ENCODE peak calls at places on chromosomes 16 and 17, in six cellular contexts. K is H1, S is H9, Z is IMR-90, N is neuronal stem cell, M is mesenchymal stem cell. F is an unnamed sample. For H3K9me3, the result is how much of the 10 kb centered on the place peaks cover.

GRCh38 chr17:7060165-7060890 is 16.4 kb upstream of the SLC16A11 start:
- DNase-seq in S (no peak), Z (peak), N (no peak), K (no peak), M (peak), F (no peak)

GRCh38 chr17:1907216-1907631 is 77.4 kb downstream of the RPA1 start:
- DNase-seq in N (no peak), S (no peak), K (no peak), M (no peak), Z (no peak), F (no peak)

GRCh38 chr16:84999200-84999599 is 12.1 kb downstream of the ZDHHC7 start:
- DNase-seq in M (no peak), K (no peak), Z (peak), N (no peak), S (no peak), F (no peak)

GRCh38 chr16:5011637-5012036 is 22.1 kb downstream of the NAGPA start:
- DNase-seq in N (no peak), M (no peak), K (no peak), S (no peak), Z (no peak), F (no peak)

GRCh38 chr17:48236681-48237134 is 129.1 kb downstream of the SNX11 start:
- DNase-seq in M (no peak), N (no peak), S (no peak), Z (peak), K (no peak), F (no peak)

GRCh38 chr16:58013201-58013956 is 12.2 kb downstream of the USB1 start:
- DNase-seq in N (no peak), S (no peak), K (no peak), M (no peak), Z (no peak), F (peak)

GRCh38 chr17:27106347-27106981 is 187.4 kb upstream of the WSB1 start:
- DNase-seq in S (no peak), M (no peak), K (no peak), N (no peak), Z (no peak), F (no peak)

GRCh38 chr17:57685499-57686132 is 59.5 kb downstream of the CCDC182 start:
- DNase-seq in N (no peak), Z (no peak), K (peak), M (no peak), S (no peak), F (peak)

GRCh38 chr17:44123356-44124117 is at the start of gene HDAC5:
- DNase-seq in Z (peak), M (peak), N (peak), K (peak), S (peak), F (peak)

GRCh38 chr17:44121206-44121605 is 2.2 kb downstream of the HDAC5 start:
- DNase-seq in S (peak), M (no peak), N (no peak), Z (no peak), K (no peak), F (no peak)

GRCh38 chr17:44122825-44123355 is 551 bp downstream of the HDAC5 start:
- DNase-seq in N (no peak), M (no peak), S (no peak), K (no peak), Z (no peak), F (no peak)

GRCh38 chr17:44121997-44122824 is 1.2 kb downstream of the HDAC5 start:
- DNase-seq in Z (no peak), M (no peak), K (no peak), N (no peak), S (no peak), F (no peak)

GRCh38 chr17:44124118-44124438 is 637 bp upstream of the HDAC5 start:
- DNase-seq in N (no peak), M (no peak), K (no peak), S (no peak), Z (no peak), F (no peak)
- H2BK5ac ChIP-seq in N (peak), M (no peak), K (peak), S (no peak), Z (peak), F (peak)

GRCh38 chr16:75039941-75040340 is 41.1 kb downstream of the ZNRF1 start:
- DNase-seq in S (no peak), N (no peak), M (no peak), Z (no peak), K (no peak), F (no peak)

GRCh38 chr16:75029854-75030253 is 31.0 kb downstream of the ZNRF1 start:
- DNase-seq in Z (peak), S (no peak), N (no peak), M (peak), K (no peak), F (peak)

GRCh38 chr16:75032655-75033054 is 33.8 kb downstream of the ZNRF1 start:
- DNase-seq in S (no peak), K (no peak), N (no peak), Z (no peak), M (no peak), F (no peak)

GRCh38 chr16:75038036-75038959 is 39.5 kb downstream of the ZNRF1 start:
- DNase-seq in K (no peak), S (no peak), Z (peak), M (no peak), N (no peak), F (no peak)

GRCh38 chr16:75035410-75035968 is 36.7 kb downstream of the ZNRF1 start:
- DNase-seq in S (no peak), Z (no peak), K (no peak), M (no peak), N (no peak), F (no peak)
- H3K9me3 ChIP-seq in S (under half), Z (under half), K (under half), M (under half), N (under half), F (under half)

GRCh38 chr17:18859256-18859655 is 1.3 kb downstream of the PRPSAP2 start:
- DNase-seq in M (peak), K (peak), Z (peak), S (no peak), N (no peak), F (peak)

GRCh38 chr17:18858567-18859245 is 775 bp downstream of the PRPSAP2 start:
- DNase-seq in N (no peak), M (peak), S (no peak), Z (no peak), K (no peak), F (peak)

GRCh38 chr17:18860161-18860972 is 2.4 kb downstream of the PRPSAP2 start:
- DNase-seq in K (no peak), M (peak), N (no peak), S (no peak), Z (peak), F (no peak)

GRCh38 chr17:18855831-18856624 is 1.9 kb upstream of the PRPSAP2 start:
- DNase-seq in N (peak), M (peak), Z (peak), S (peak), K (peak), F (peak)

DNA sequence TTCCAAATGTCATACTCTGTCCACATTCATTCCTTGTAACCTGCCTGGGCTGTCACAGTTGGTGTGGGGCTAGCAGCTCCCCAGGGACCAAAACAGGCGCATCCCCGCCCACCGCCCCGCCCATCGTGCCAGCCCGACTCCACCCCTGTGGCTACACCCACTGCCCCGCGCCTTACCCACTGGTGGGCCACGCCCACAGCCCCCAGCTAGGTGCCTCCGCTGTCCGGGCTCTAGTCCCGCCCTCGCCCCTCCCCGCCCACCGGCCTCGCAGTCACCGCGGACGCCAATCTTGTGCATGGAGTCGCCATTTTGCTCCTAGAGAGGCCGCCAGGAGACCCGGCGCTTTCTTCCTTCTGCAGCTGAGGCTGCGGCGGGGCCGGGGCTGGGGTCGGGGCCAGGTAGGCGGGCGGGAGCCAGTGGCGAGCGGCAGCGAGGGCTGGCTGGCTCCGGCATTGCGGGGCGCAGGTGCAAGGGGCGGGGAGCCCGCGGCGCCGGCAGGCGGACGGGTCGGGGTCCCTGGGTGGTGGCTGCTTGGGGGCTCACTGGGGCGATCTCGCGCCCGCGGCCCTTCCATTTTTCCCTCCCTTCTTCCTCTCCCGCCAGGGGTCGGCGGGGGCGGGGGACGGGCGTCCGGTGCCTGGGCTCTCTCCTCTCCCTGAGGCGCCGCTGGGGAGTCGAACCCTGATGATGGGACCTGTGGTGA is at the start of gene PRPSAP2:
- DNase-seq in S (peak), M (peak), Z (peak), K (peak), N (peak), F (peak)
- H4K8ac ChIP-seq in S (no peak), M (peak), Z (peak), K (peak), N (no peak), F (peak)

DNA sequence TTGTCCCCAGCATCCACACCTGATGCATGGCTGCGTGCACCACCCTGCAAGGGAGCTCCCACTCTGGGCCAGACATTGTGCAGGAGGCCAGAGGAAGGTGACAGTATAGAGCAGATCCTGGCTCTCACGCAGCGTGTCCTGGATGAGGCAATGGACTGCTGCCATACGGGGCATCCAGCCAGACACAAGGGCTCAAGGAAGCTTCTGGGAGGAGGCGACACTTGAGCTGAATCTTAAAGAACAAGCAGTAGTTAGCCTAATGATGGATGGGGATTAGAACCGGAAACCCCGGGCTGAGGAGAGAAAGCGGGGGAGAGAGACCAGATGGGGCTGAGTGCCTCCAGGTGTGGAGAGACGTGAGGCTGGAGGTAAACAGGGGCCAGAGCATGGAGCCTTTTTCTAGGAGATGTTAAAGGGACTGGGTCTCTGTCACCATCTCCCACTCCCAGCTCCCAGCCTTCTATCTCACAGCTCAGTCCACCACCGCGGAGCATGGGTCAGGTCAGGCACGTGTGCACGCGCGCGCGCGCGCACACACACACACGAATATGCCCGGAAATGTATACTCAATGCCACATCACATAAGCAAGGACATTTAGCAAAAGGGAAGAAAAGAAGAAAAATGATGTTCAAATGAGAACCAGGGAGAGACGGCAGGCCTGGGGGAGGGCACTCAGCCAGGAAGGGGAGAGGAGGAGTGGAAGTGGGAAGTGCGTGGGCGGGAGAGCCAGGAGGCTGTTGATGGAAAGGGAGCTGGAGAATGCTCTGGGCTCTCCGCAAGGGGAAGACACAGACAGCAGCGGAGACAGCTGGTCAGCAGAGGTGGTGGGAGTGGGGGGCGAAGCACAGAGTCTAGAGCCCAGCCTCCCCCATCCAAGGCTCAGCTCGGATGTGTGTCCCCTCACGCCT is 46.2 kb downstream of the CCDC42 start:
- DNase-seq in N (no peak), M (peak), Z (peak), K (no peak), S (no peak), F (peak)
- H2BK5ac ChIP-seq in N (peak), M (no peak), Z (peak), K (peak), S (peak), F (peak)

GRCh38 chr17:81150379-81151038 is 14.8 kb upstream of the PVALEF start:
- DNase-seq in Z (no peak), K (no peak), N (no peak), M (no peak), S (no peak), F (no peak)

GRCh38 chr17:81154961-81155360 is 10.3 kb upstream of the PVALEF start:
- DNase-seq in Z (no peak), N (no peak), K (no peak), S (no peak), M (no peak), F (no peak)

GRCh38 chr17:81153340-81153803 is 11.9 kb upstream of the PVALEF start:
- DNase-seq in K (no peak), S (no peak), N (no peak), M (no peak), Z (peak), F (peak)

GRCh38 chr17:81151039-81151677 is 14.1 kb upstream of the PVALEF start:
- DNase-seq in Z (no peak), M (no peak), S (no peak), K (no peak), N (no peak), F (no peak)

GRCh38 chr17:81152288-81152848 is 12.9 kb upstream of the PVALEF start:
- DNase-seq in Z (no peak), N (no peak), M (no peak), S (no peak), K (no peak), F (no peak)
- H3K9me3 ChIP-seq in Z (under half), N (under half), M (under half), S (under half), K (under half), F (under half)

GRCh38 chr17:39745335-39746144 is 7.8 kb downstream of the GRB7 start:
- DNase-seq in M (no peak), K (no peak), Z (no peak), S (peak), N (no peak), F (no peak)

GRCh38 chr17:39746145-39746461 is 8.4 kb downstream of the GRB7 start:
- DNase-seq in M (no peak), Z (no peak), S (no peak), N (no peak), K (no peak), F (no peak)

GRCh38 chr17:39744836-39745215 is 7.1 kb downstream of the GRB7 start:
- DNase-seq in N (no peak), K (no peak), Z (no peak), M (no peak), S (peak), F (no peak)

GRCh38 chr17:39750131-39751015 is 12.6 kb downstream of the GRB7 start:
- DNase-seq in Z (no peak), K (no peak), N (no peak), M (no peak), S (peak), F (no peak)

GRCh38 chr17:39747745-39748144 is 10.0 kb downstream of the GRB7 start:
- DNase-seq in N (no peak), S (no peak), K (no peak), M (no peak), Z (no peak), F (no peak)
- H4K8ac ChIP-seq in N (no peak), S (no peak), K (no peak), M (no peak), Z (no peak), F (no peak)

GRCh38 chr17:16381496-16381820 is 567 bp downstream of the UBB start:
- DNase-seq in M (no peak), N (no peak), Z (peak), S (no peak), K (no peak), F (peak)
- H2BK5ac ChIP-seq in M (peak), N (no peak), Z (peak), S (no peak), K (peak), F (peak)